ENCODE peak calls at places on chromosomes 2 and 18, in six cellular contexts. One of them, this sample, is unnamed.

GRCh38 chr18:47873625-47874024 is 56.8 kb downstream of the SMAD2 start:
- DNase-seq in cerebellar cortex: peak; percentile 54
- DNase-seq in GM20000: no peak
- DNase-seq in breast epithelium: no peak
- DNase-seq in AG09319: no peak
- DNase-seq in activated T-cell treated with anti-CD3 and anti-CD28 coated beads, Interleukin-2, amount 50 U/mL, for 1 hour: no peak
- DNase-seq in this sample: no peak

GRCh38 chr2:49271060-49271665 is 116.8 kb upstream of the FSHR start:
- DNase-seq in cerebellar cortex: no peak
- DNase-seq in GM20000: no peak
- DNase-seq in breast epithelium: no peak
- DNase-seq in AG09319: no peak
- DNase-seq in activated T-cell treated with anti-CD3 and anti-CD28 coated beads, Interleukin-2, amount 50 U/mL, for 1 hour: no peak
- DNase-seq in this sample: no peak

GRCh38 chr2:177260398-177260797 is 4.1 kb downstream of the NFE2L2 start:
- DNase-seq in cerebellar cortex: no peak
- DNase-seq in GM20000: no peak
- DNase-seq in breast epithelium: no peak
- DNase-seq in AG09319: no peak
- DNase-seq in activated T-cell treated with anti-CD3 and anti-CD28 coated beads, Interleukin-2, amount 50 U/mL, for 1 hour: no peak
- DNase-seq in this sample: no peak

GRCh38 chr2:97751752-97752151 is 38.4 kb downstream of the ZAP70 start:
- DNase-seq in cerebellar cortex: no peak
- DNase-seq in GM20000: no peak
- DNase-seq in breast epithelium: no peak
- DNase-seq in AG09319: no peak
- DNase-seq in activated T-cell treated with anti-CD3 and anti-CD28 coated beads, Interleukin-2, amount 50 U/mL, for 1 hour: no peak
- DNase-seq in this sample: no peak

GRCh38 chr2:37378411-37378810 is 34.0 kb downstream of the QPCT start:
- DNase-seq in cerebellar cortex: no peak
- DNase-seq in GM20000: no peak
- DNase-seq in breast epithelium: no peak
- DNase-seq in AG09319: no peak
- DNase-seq in activated T-cell treated with anti-CD3 and anti-CD28 coated beads, Interleukin-2, amount 50 U/mL, for 1 hour: no peak
- DNase-seq in this sample: no peak

GRCh38 chr18:74083071-74083954 is 64.3 kb downstream of the FBXO15 start:
- DNase-seq in cerebellar cortex: no peak
- DNase-seq in GM20000: no peak
- DNase-seq in breast epithelium: no peak
- DNase-seq in AG09319: no peak
- DNase-seq in activated T-cell treated with anti-CD3 and anti-CD28 coated beads, Interleukin-2, amount 50 U/mL, for 1 hour: peak; percentile 29
- DNase-seq in this sample: peak; percentile 75

GRCh38 chr2:235669269-235669831 is 175.5 kb downstream of the AGAP1 start:
- DNase-seq in cerebellar cortex: peak; percentile 65
- DNase-seq in GM20000: peak; percentile 30
- DNase-seq in breast epithelium: no peak
- DNase-seq in AG09319: no peak
- DNase-seq in activated T-cell treated with anti-CD3 and anti-CD28 coated beads, Interleukin-2, amount 50 U/mL, for 1 hour: peak; percentile 42
- DNase-seq in this sample: peak; percentile 63

GRCh38 chr2:14540003-14540402 is 92.5 kb upstream of the LRATD1 start:
- DNase-seq in cerebellar cortex: no peak
- DNase-seq in GM20000: no peak
- DNase-seq in breast epithelium: no peak
- DNase-seq in AG09319: no peak
- DNase-seq in activated T-cell treated with anti-CD3 and anti-CD28 coated beads, Interleukin-2, amount 50 U/mL, for 1 hour: no peak
- DNase-seq in this sample: no peak

GRCh38 chr18:50870138-50870845 is 8.6 kb upstream of the ME2 start:
- DNase-seq in cerebellar cortex: no peak
- DNase-seq in GM20000: no peak
- DNase-seq in breast epithelium: peak; percentile 44
- DNase-seq in AG09319: no peak
- DNase-seq in activated T-cell treated with anti-CD3 and anti-CD28 coated beads, Interleukin-2, amount 50 U/mL, for 1 hour: no peak
- DNase-seq in this sample: no peak

GRCh38 chr2:60247471-60247870 is 306.0 kb downstream of the BCL11A start:
- DNase-seq in cerebellar cortex: no peak
- DNase-seq in GM20000: no peak
- DNase-seq in breast epithelium: no peak
- DNase-seq in AG09319: no peak
- DNase-seq in activated T-cell treated with anti-CD3 and anti-CD28 coated beads, Interleukin-2, amount 50 U/mL, for 1 hour: no peak
- DNase-seq in this sample: no peak

GRCh38 chr18:74197705-74198341 is 49.5 kb downstream of the TIMM21 start:
- DNase-seq in cerebellar cortex: no peak
- DNase-seq in GM20000: no peak
- DNase-seq in breast epithelium: peak; percentile 22
- DNase-seq in AG09319: no peak
- DNase-seq in activated T-cell treated with anti-CD3 and anti-CD28 coated beads, Interleukin-2, amount 50 U/mL, for 1 hour: no peak
- DNase-seq in this sample: no peak

GRCh38 chr2:72993585-72994280 is 76.4 kb downstream of the EMX1 start:
- DNase-seq in cerebellar cortex: no peak
- DNase-seq in GM20000: no peak
- DNase-seq in breast epithelium: peak; percentile 11
- DNase-seq in AG09319: no peak
- DNase-seq in activated T-cell treated with anti-CD3 and anti-CD28 coated beads, Interleukin-2, amount 50 U/mL, for 1 hour: no peak
- DNase-seq in this sample: no peak

GRCh38 chr2:240655931-240656886 is 26.5 kb downstream of the AQP12B start:
- DNase-seq in cerebellar cortex: no peak
- DNase-seq in GM20000: peak; percentile 79
- DNase-seq in breast epithelium: no peak
- DNase-seq in AG09319: no peak
- DNase-seq in activated T-cell treated with anti-CD3 and anti-CD28 coated beads, Interleukin-2, amount 50 U/mL, for 1 hour: no peak
- DNase-seq in this sample: no peak

GRCh38 chr2:64727843-64728463 is 74.2 kb upstream of the SERTAD2 start:
- DNase-seq in cerebellar cortex: peak; percentile 75
- DNase-seq in GM20000: no peak
- DNase-seq in breast epithelium: no peak
- DNase-seq in AG09319: no peak
- DNase-seq in activated T-cell treated with anti-CD3 and anti-CD28 coated beads, Interleukin-2, amount 50 U/mL, for 1 hour: no peak
- DNase-seq in this sample: no peak

GRCh38 chr2:45046786-45047185 is 37.5 kb upstream of the SIX2 start:
- DNase-seq in cerebellar cortex: no peak
- DNase-seq in GM20000: no peak
- DNase-seq in breast epithelium: no peak
- DNase-seq in AG09319: no peak
- DNase-seq in activated T-cell treated with anti-CD3 and anti-CD28 coated beads, Interleukin-2, amount 50 U/mL, for 1 hour: no peak
- DNase-seq in this sample: no peak

GRCh38 chr2:149329470-149330126 is 789 bp upstream of the LYPD6 start:
- DNase-seq in cerebellar cortex: peak; percentile 79
- DNase-seq in GM20000: peak; percentile 41
- DNase-seq in breast epithelium: peak; percentile 42
- DNase-seq in AG09319: peak; percentile 12
- DNase-seq in activated T-cell treated with anti-CD3 and anti-CD28 coated beads, Interleukin-2, amount 50 U/mL, for 1 hour: no peak
- DNase-seq in this sample: no peak

GRCh38 chr18:64747803-64748202 is 598.9 kb upstream of the LINC00305 start:
- DNase-seq in cerebellar cortex: no peak
- DNase-seq in GM20000: no peak
- DNase-seq in breast epithelium: no peak
- DNase-seq in AG09319: no peak
- DNase-seq in activated T-cell treated with anti-CD3 and anti-CD28 coated beads, Interleukin-2, amount 50 U/mL, for 1 hour: no peak
- DNase-seq in this sample: no peak

GRCh38 chr2:96129528-96130120 is 8.7 kb downstream of the ASTL start:
- DNase-seq in cerebellar cortex: no peak
- DNase-seq in GM20000: no peak
- DNase-seq in breast epithelium: no peak
- DNase-seq in AG09319: no peak
- DNase-seq in activated T-cell treated with anti-CD3 and anti-CD28 coated beads, Interleukin-2, amount 50 U/mL, for 1 hour: no peak
- DNase-seq in this sample: no peak

GRCh38 chr2:158969162-158969716 is 799 bp downstream of the TANC1 start:
- DNase-seq in cerebellar cortex: no peak
- DNase-seq in GM20000: no peak
- DNase-seq in breast epithelium: no peak
- DNase-seq in AG09319: no peak
- DNase-seq in activated T-cell treated with anti-CD3 and anti-CD28 coated beads, Interleukin-2, amount 50 U/mL, for 1 hour: no peak
- DNase-seq in this sample: no peak

GRCh38 chr2:180776924-180777323 is 203.5 kb upstream of the UBE2E3 start:
- DNase-seq in cerebellar cortex: no peak
- DNase-seq in GM20000: no peak
- DNase-seq in breast epithelium: no peak
- DNase-seq in AG09319: no peak
- DNase-seq in activated T-cell treated with anti-CD3 and anti-CD28 coated beads, Interleukin-2, amount 50 U/mL, for 1 hour: no peak
- DNase-seq in this sample: no peak

GRCh38 chr18:2104620-2105462 is 466.5 kb downstream of the METTL4 start:
- DNase-seq in cerebellar cortex: peak; percentile 18
- DNase-seq in GM20000: peak; percentile 61
- DNase-seq in breast epithelium: no peak
- DNase-seq in AG09319: peak; percentile 14
- DNase-seq in activated T-cell treated with anti-CD3 and anti-CD28 coated beads, Interleukin-2, amount 50 U/mL, for 1 hour: peak; percentile 27
- DNase-seq in this sample: peak; percentile 72

GRCh38 chr18:51070545-51070944 is 40.5 kb downstream of the SMAD4 start:
- DNase-seq in cerebellar cortex: no peak
- DNase-seq in GM20000: no peak
- DNase-seq in breast epithelium: no peak
- DNase-seq in AG09319: peak; percentile 27
- DNase-seq in activated T-cell treated with anti-CD3 and anti-CD28 coated beads, Interleukin-2, amount 50 U/mL, for 1 hour: no peak
- DNase-seq in this sample: no peak

GRCh38 chr2:12883911-12884310 is 167.2 kb downstream of the TRIB2 start:
- DNase-seq in cerebellar cortex: no peak
- DNase-seq in GM20000: no peak
- DNase-seq in breast epithelium: no peak
- DNase-seq in AG09319: no peak
- DNase-seq in activated T-cell treated with anti-CD3 and anti-CD28 coated beads, Interleukin-2, amount 50 U/mL, for 1 hour: no peak
- DNase-seq in this sample: no peak